ENCODE peak calls at places on chromosome 7, in nine cellular contexts. P is CD8-positive, alpha-beta T cell; F is SK-N-SH; Q is small intestine; U is heart right ventricle; C is IMR-90; J is astrocyte; H is tibial artery; X is esophagus squamous epithelium. W is an unnamed sample.

GRCh38 chr7:47449810-47450586 is 131.9 kb downstream of the TNS3 start:
- DNase-seq in P (no peak), F (no peak), Q (no peak), U (no peak), C (peak; percentile 97), J (peak; percentile 83), H (peak; percentile 44), X (no peak), W (no peak)

GRCh38 chr7:125602441-125602840 is 672.8 kb upstream of the POT1 start:
- DNase-seq in P (no peak), F (no peak), Q (no peak), U (no peak), C (no peak), J (no peak), H (no peak), X (no peak), W (no peak)

GRCh38 chr7:134710854-134711624 is 64.4 kb downstream of the BPGM start:
- DNase-seq in P (peak; percentile 32), F (no peak), Q (no peak), U (no peak), C (peak; percentile 43), J (peak; percentile 65), H (no peak), X (no peak), W (no peak)

GRCh38 chr7:145036592-145037386 is 200.9 kb upstream of the TPK1 start:
- DNase-seq in P (peak; percentile 6), F (peak; percentile 44), Q (peak; percentile 41), U (peak; percentile 10), C (peak; percentile 2), J (no peak), H (no peak), X (no peak), W (peak; percentile 46)

GRCh38 chr7:79453266-79453557 is 255 bp downstream of the MAGI2 start:
- DNase-seq in P (no peak), F (no peak), Q (no peak), U (no peak), C (no peak), J (no peak), H (no peak), X (no peak), W (no peak)

GRCh38 chr7:50471970-50472369 is 21.8 kb upstream of the FIGNL1 start:
- DNase-seq in P (no peak), F (no peak), Q (no peak), U (no peak), C (no peak), J (no peak), H (no peak), X (no peak), W (no peak)

GRCh38 chr7:151210087-151210854 is at the start of gene H2BK1:
- DNase-seq in P (no peak), F (no peak), Q (no peak), U (no peak), C (no peak), J (no peak), H (no peak), X (no peak), W (no peak)

GRCh38 chr7:105130048-105130447 is 116.0 kb downstream of the KMT2E start:
- DNase-seq in P (no peak), F (no peak), Q (no peak), U (no peak), C (no peak), J (no peak), H (no peak), X (no peak), W (no peak)

GRCh38 chr7:70314221-70314620 is 715.9 kb downstream of the AUTS2 start:
- DNase-seq in P (no peak), F (no peak), Q (no peak), U (no peak), C (no peak), J (no peak), H (no peak), X (no peak), W (no peak)

GRCh38 chr7:92976931-92977330 is 140.6 kb upstream of the CDK6 start:
- DNase-seq in P (no peak), F (no peak), Q (no peak), U (no peak), C (no peak), J (no peak), H (no peak), X (no peak), W (no peak)

GRCh38 chr7:132709971-132710567 is 133.8 kb upstream of the PLXNA4 start:
- DNase-seq in P (no peak), F (no peak), Q (peak; percentile 31), U (no peak), C (peak; percentile 41), J (peak; percentile 8), H (no peak), X (no peak), W (no peak)

GRCh38 chr7:18975689-18976280 is 141.7 kb downstream of the TWIST1 start:
- DNase-seq in P (no peak), F (no peak), Q (no peak), U (no peak), C (no peak), J (no peak), H (no peak), X (no peak), W (no peak)

GRCh38 chr7:80725181-80725611 is 86.8 kb downstream of the CD36 start:
- DNase-seq in P (no peak), F (no peak), Q (no peak), U (no peak), C (no peak), J (no peak), H (no peak), X (no peak), W (no peak)

GRCh38 chr7:80724249-80724871 is 85.9 kb downstream of the CD36 start:
- DNase-seq in P (no peak), F (no peak), Q (no peak), U (no peak), C (peak; percentile 89), J (peak; percentile 97), H (no peak), X (no peak), W (no peak)

GRCh38 chr7:80719261-80719660 is 80.8 kb downstream of the CD36 start:
- DNase-seq in P (no peak), F (no peak), Q (no peak), U (no peak), C (peak; percentile 77), J (peak; percentile 79), H (no peak), X (no peak), W (no peak)

GRCh38 chr7:80721880-80722595 is 83.6 kb downstream of the CD36 start:
- DNase-seq in P (no peak), F (no peak), Q (peak; percentile 55), U (no peak), C (peak; percentile 92), J (peak; percentile 88), H (no peak), X (no peak), W (no peak)

DNA sequence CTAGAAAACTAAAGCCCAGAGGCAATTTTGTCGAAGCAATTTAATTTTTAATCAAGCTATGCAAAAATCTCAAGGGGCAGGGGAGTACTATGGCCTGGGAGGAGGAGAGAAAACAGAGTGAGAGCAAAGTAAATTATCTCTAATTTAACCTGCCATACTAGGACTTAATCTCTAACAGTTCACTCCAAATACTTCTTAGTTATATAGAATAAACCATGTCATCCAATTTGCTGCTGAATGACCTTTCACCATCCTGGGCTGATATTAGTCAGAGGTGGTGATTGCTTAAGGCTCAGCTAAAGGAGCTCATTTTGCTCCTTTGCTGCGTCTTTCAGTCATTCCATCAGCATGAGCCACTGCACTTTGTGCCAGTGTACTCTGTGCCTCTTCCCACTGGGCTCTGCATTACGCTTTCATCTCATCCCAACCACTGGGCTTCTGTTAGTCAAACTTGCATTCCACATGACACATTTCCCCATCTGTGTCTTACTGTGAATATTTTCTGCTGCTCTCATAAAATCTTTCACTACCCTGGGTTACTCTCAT is 84.2 kb downstream of the CD36 start:
- DNase-seq in P (no peak), F (no peak), Q (peak; percentile 90), U (peak; percentile 23), C (peak; percentile 100), J (peak; percentile 100), H (peak; percentile 87), X (peak; percentile 3), W (no peak)
- H3K4me3 ChIP-seq in P (no peak overlapping the region), F (no peak overlapping the region), Q (no peak overlapping the region), U (no peak overlapping the region), C (no peak overlapping the region), J (peak overlapping the region; percentile 27), H (no peak overlapping the region), X (no peak overlapping the region), W (no peak overlapping the region)

DNA sequence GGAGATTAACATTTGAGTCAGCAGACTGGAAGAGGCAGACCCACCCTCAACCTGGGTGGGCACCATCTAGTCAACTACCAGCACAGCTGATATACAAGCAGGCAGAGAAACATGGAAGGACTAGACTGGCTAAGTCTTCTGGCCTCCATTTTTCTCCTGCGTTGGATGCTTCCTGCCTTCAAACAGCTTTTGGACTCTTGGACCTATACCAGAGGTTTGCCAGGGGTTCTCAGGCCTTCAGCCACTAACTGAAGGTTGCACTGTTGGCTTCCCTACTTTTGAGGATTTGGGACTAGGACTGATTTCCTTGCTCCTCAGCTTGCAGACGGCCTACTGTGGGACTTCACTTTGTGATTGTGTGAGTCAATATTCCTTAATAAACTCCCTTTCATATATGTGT is 218.6 kb upstream of the SEMA3D start:
- DNase-seq in P (no peak), F (no peak), Q (no peak), U (no peak), C (no peak), J (no peak), H (no peak), X (no peak), W (no peak)
- H3K4me1 ChIP-seq in P (no peaks in the 10 kb centered on the region), F (no peaks in the 10 kb centered on the region), Q (no peaks in the 10 kb centered on the region), U (no peaks in the 10 kb centered on the region), C (no peaks in the 10 kb centered on the region), J (no peaks in the 10 kb centered on the region), H (no peaks in the 10 kb centered on the region), X (no peaks in the 10 kb centered on the region), W (no peaks in the 10 kb centered on the region)

DNA sequence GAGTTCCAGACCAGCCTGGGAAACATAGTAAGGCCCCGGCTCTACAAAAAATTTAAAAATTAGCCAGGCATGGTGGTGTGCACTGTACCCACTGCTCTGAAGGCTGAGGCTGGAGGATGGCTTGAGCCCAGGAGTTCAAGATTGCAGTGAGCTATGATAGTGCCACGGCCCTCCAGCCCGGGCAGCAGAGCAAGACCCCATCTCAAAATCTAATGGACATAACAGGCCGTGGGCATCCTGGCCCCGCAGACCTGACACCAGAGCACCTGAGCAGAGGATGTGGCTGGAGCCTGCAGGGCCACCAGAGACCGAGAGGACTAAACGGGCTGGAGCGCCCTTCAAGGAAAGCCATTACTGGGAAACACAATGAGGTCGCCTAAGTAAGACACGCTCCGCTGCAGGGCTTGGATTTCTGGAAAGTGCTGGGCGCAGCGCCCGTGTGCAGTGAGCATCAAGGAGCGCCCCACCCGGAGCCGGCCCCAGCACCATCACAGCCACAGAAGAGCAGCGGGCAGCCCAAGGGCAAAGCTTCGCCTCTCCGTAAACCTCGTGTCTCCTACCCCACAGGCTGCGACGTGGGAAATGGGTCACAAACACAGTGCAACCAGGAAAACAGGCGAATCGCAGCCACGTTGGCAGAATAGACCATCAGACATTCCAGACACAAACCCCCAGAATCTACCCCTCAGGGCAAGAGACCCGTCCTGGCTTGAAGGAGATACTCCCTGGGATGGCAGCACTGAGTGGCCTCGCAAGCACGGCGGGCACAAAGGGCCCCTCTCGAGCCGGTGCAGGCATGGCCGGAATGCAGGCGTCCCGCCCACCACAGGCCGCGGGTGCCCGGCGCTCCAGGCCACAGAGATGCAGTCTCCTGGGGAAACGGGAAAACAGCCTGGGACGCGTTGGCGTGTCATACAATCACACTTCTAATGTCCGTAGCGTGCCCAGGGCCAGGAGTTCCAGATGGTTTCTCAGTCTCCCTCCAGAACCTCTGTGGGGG is 4.9 kb downstream of the RADIL start:
- DNase-seq in P (no peak), F (no peak), Q (no peak), U (no peak), C (no peak), J (peak; percentile 37), H (no peak), X (no peak), W (no peak)
- H3K27me3 ChIP-seq in P (peaks cover 6% of the 10 kb centered on the region), F (no peaks in the 10 kb centered on the region), Q (peaks cover 7% of the 10 kb centered on the region), U (peaks cover 7% of the 10 kb centered on the region), C (peaks cover 2% of the 10 kb centered on the region), J (no peaks in the 10 kb centered on the region), H (no peaks in the 10 kb centered on the region), X (no peaks in the 10 kb centered on the region), W (peaks cover 9% of the 10 kb centered on the region)

GRCh38 chr7:37684927-37685326 is 1.4 kb downstream of the GPR141 start:
- DNase-seq in P (no peak), F (no peak), Q (no peak), U (no peak), C (no peak), J (no peak), H (no peak), X (no peak), W (no peak)
- H3K4me3 ChIP-seq in P (no peak overlapping the region), F (no peak overlapping the region), Q (no peak overlapping the region), U (no peak overlapping the region), C (no peak overlapping the region), J (no peak overlapping the region), H (no peak overlapping the region), X (no peak overlapping the region), W (no peak overlapping the region)